ENCODE peak calls at places on chromosomes 5 and 9, in eight cellular contexts. J is GM23338; G is SIG-M5; T is cardiac muscle cell; P is CD4-positive, alpha-beta T cell; W is T47D; Z is heart right ventricle; E is iris pigment epithelial cell. X is an unnamed sample.

GRCh38 chr9:122444366-122444765 is 33.4 kb downstream of the OR1J1 start:
- DNase-seq in P (no peak), J (no peak), T (peak), E (peak), G (no peak), W (no peak), Z (no peak), X (peak)

GRCh38 chr9:97889941-97890557 is 32.3 kb downstream of the TRMO start:
- DNase-seq in G (no peak), Z (no peak), J (peak), E (peak), T (peak), W (peak), P (peak), X (no peak)

GRCh38 chr5:148455055-148455675 is 71.4 kb downstream of the FBXO38 start:
- DNase-seq in T (peak), W (no peak), Z (no peak), G (no peak), J (no peak), P (no peak), E (no peak), X (peak)

GRCh38 chr9:93820667-93821306 is 134.4 kb downstream of the BARX1 start:
- DNase-seq in Z (no peak), J (peak), P (no peak), E (no peak), T (no peak), W (peak), G (no peak), X (no peak)

GRCh38 chr9:95552814-95553546 is 36.2 kb upstream of the PTCH1 start:
- DNase-seq in J (peak), Z (peak), P (no peak), E (no peak), G (no peak), T (peak), W (no peak), X (no peak)

GRCh38 chr9:129374651-129375050 is 196.6 kb upstream of the IER5L start:
- DNase-seq in J (no peak), T (no peak), G (no peak), P (no peak), E (no peak), W (no peak), Z (no peak), X (no peak)

GRCh38 chr9:33273972-33274328 is 9.1 kb downstream of the CHMP5 start:
- DNase-seq in G (no peak), W (no peak), E (peak), Z (no peak), T (no peak), P (no peak), J (no peak), X (no peak)

GRCh38 chr9:468766-469496 is 254.3 kb downstream of the DOCK8 start:
- DNase-seq in T (peak), G (no peak), P (no peak), Z (peak), J (no peak), W (no peak), E (no peak), X (no peak)

X was measured in stromal cell of bone marrow.